ENCODE peak calls at places on chromosomes 16 and 17, in eight cellular contexts. T, J, Q, D, Y, G, E and A are unnamed samples.

GRCh38 chr17:3030096-3030495 is 33.3 kb downstream of the OR1D5 start:
- DNase-seq in T (no peak), J (no peak), Q (no peak), D (no peak), Y (peak; percentile 33), G (no peak), E (no peak), A (peak; percentile 6)

GRCh38 chr17:37661372-37662014 is 18.2 kb upstream of the DDX52 start:
- DNase-seq in T (no peak), J (no peak), Q (no peak), D (no peak), Y (no peak), G (no peak), E (no peak), A (no peak)

GRCh38 chr17:76252040-76252954 is 12.0 kb upstream of the RNF157 start:
- DNase-seq in T (no peak), J (no peak), Q (peak; percentile 20), D (peak; percentile 71), Y (peak; percentile 77), G (no peak), E (peak; percentile 92), A (peak; percentile 100)

GRCh38 chr16:22413819-22414218 is 39.4 kb upstream of the CDR2 start:
- DNase-seq in T (no peak), J (no peak), Q (no peak), D (no peak), Y (no peak), G (no peak), E (no peak), A (no peak)

GRCh38 chr16:28181557-28181914 is 30.2 kb downstream of the XPO6 start:
- DNase-seq in T (no peak), J (no peak), Q (no peak), D (peak; percentile 83), Y (peak; percentile 74), G (no peak), E (no peak), A (peak; percentile 97)

GRCh38 chr16:11828696-11829095 is 22.6 kb downstream of the RSL1D1 start:
- DNase-seq in T (no peak), J (no peak), Q (no peak), D (no peak), Y (no peak), G (no peak), E (no peak), A (no peak)

GRCh38 chr17:70357196-70357595 is 187.9 kb downstream of the KCNJ2 start:
- DNase-seq in T (no peak), J (no peak), Q (no peak), D (no peak), Y (no peak), G (no peak), E (no peak), A (no peak)

GRCh38 chr17:70168044-70168978 is 1.0 kb upstream of the KCNJ2 start:
- DNase-seq in T (peak; percentile 39), J (no peak), Q (no peak), D (peak; percentile 66), Y (peak; percentile 51), G (peak; percentile 67), E (peak; percentile 82), A (peak; percentile 80)

GRCh38 chr16:23290189-23291062 is 11.7 kb upstream of the SCNN1B start:
- DNase-seq in T (no peak), J (no peak), Q (no peak), D (no peak), Y (no peak), G (no peak), E (no peak), A (peak; percentile 58)

GRCh38 chr17:48393271-48393670 is 36.7 kb downstream of the SKAP1 start:
- DNase-seq in T (no peak), J (no peak), Q (no peak), D (no peak), Y (no peak), G (no peak), E (no peak), A (no peak)

GRCh38 chr17:22515599-22515998 is 823.3 kb downstream of the KCNJ18 start:
- DNase-seq in T (no peak), J (no peak), Q (no peak), D (no peak), Y (no peak), G (no peak), E (no peak), A (no peak)

GRCh38 chr17:44865231-44865660 is 17.6 kb downstream of the HIGD1B start:
- DNase-seq in T (peak; percentile 72), J (peak; percentile 55), Q (peak; percentile 55), D (peak; percentile 62), Y (peak; percentile 75), G (peak; percentile 55), E (no peak), A (peak; percentile 62)

GRCh38 chr17:29874931-29875596 is 55.0 kb downstream of the SSH2 start:
- DNase-seq in T (no peak), J (no peak), Q (no peak), D (no peak), Y (no peak), G (no peak), E (no peak), A (no peak)

GRCh38 chr16:68972008-68972407 is 128.7 kb downstream of the TANGO6 start:
- DNase-seq in T (no peak), J (no peak), Q (no peak), D (no peak), Y (no peak), G (no peak), E (no peak), A (no peak)

GRCh38 chr17:65099941-65100315 is 37.2 kb upstream of the RGS9 start:
- DNase-seq in T (peak; percentile 50), J (peak; percentile 34), Q (peak; percentile 86), D (peak; percentile 77), Y (peak; percentile 67), G (no peak), E (peak; percentile 84), A (peak; percentile 94)

GRCh38 chr17:28174352-28175046 is 132.0 kb downstream of the NLK start:
- DNase-seq in T (no peak), J (no peak), Q (peak; percentile 13), D (no peak), Y (no peak), G (no peak), E (no peak), A (no peak)

GRCh38 chr17:40374965-40375498 is 10.5 kb upstream of the GJD3 start:
- DNase-seq in T (no peak), J (no peak), Q (no peak), D (no peak), Y (no peak), G (no peak), E (no peak), A (no peak)

GRCh38 chr17:72529386-72529785 is 408.6 kb downstream of the SOX9 start:
- DNase-seq in T (peak; percentile 28), J (no peak), Q (no peak), D (peak; percentile 21), Y (no peak), G (no peak), E (peak; percentile 24), A (peak; percentile 45)